ENCODE peak calls at places on chromosomes 13 and 19, in six cellular contexts. One of them, this sample, is unnamed.

GRCh38 chr13:57073983-57074382 is 66.7 kb upstream of the PRR20A start:
- DNase-seq in esophagus squamous epithelium: no peak
- DNase-seq in cardiac fibroblast: no peak
- DNase-seq in nephron progenitor cell: no peak
- DNase-seq in stomach: no peak
- DNase-seq in NB4: no peak
- DNase-seq in this sample: no peak

GRCh38 chr13:72565893-72566292 is 161.5 kb downstream of the MZT1 start:
- DNase-seq in cardiac fibroblast: peak
- DNase-seq in esophagus squamous epithelium: no peak
- DNase-seq in NB4: peak
- DNase-seq in stomach: no peak
- DNase-seq in nephron progenitor cell: peak
- DNase-seq in this sample: no peak

GRCh38 chr19:30087381-30088138 is 145.5 kb downstream of the URI1 start:
- DNase-seq in nephron progenitor cell: no peak
- DNase-seq in NB4: no peak
- DNase-seq in cardiac fibroblast: no peak
- DNase-seq in stomach: no peak
- DNase-seq in esophagus squamous epithelium: no peak
- DNase-seq in this sample: no peak

GRCh38 chr19:46447824-46448223 is 19.1 kb upstream of the PNMA8C start:
- DNase-seq in cardiac fibroblast: no peak
- DNase-seq in NB4: no peak
- DNase-seq in nephron progenitor cell: no peak
- DNase-seq in esophagus squamous epithelium: no peak
- DNase-seq in stomach: no peak
- DNase-seq in this sample: no peak

GRCh38 chr19:38951187-38951586 is 20.4 kb downstream of the MRPS12 start:
- DNase-seq in stomach: no peak
- DNase-seq in esophagus squamous epithelium: no peak
- DNase-seq in NB4: no peak
- DNase-seq in cardiac fibroblast: no peak
- DNase-seq in nephron progenitor cell: no peak
- DNase-seq in this sample: no peak

GRCh38 chr19:15841875-15842569 is 26.6 kb upstream of the OR10H1 start:
- DNase-seq in stomach: no peak
- DNase-seq in cardiac fibroblast: no peak
- DNase-seq in NB4: peak
- DNase-seq in esophagus squamous epithelium: no peak
- DNase-seq in nephron progenitor cell: no peak
- DNase-seq in this sample: no peak

GRCh38 chr19:22882797-22883196 is 50.7 kb downstream of the ZNF723 start:
- DNase-seq in esophagus squamous epithelium: no peak
- DNase-seq in stomach: no peak
- DNase-seq in nephron progenitor cell: no peak
- DNase-seq in cardiac fibroblast: peak
- DNase-seq in NB4: peak
- DNase-seq in this sample: no peak

GRCh38 chr13:71758823-71759222 is 108.2 kb downstream of the DACH1 start:
- DNase-seq in stomach: no peak
- DNase-seq in NB4: no peak
- DNase-seq in nephron progenitor cell: peak
- DNase-seq in cardiac fibroblast: peak
- DNase-seq in esophagus squamous epithelium: no peak
- DNase-seq in this sample: no peak

GRCh38 chr13:107216046-107216715 is 648.2 kb upstream of the ARGLU1 start:
- DNase-seq in stomach: no peak
- DNase-seq in nephron progenitor cell: no peak
- DNase-seq in NB4: no peak
- DNase-seq in esophagus squamous epithelium: no peak
- DNase-seq in cardiac fibroblast: no peak
- DNase-seq in this sample: no peak

GRCh38 chr19:12947702-12948596 is 2.3 kb downstream of the RAD23A start:
- DNase-seq in stomach: peak
- DNase-seq in esophagus squamous epithelium: no peak
- DNase-seq in NB4: no peak
- DNase-seq in cardiac fibroblast: no peak
- DNase-seq in nephron progenitor cell: no peak
- DNase-seq in this sample: no peak

GRCh38 chr19:17680235-17680722 is 7.9 kb downstream of the UNC13A start:
- DNase-seq in nephron progenitor cell: peak
- DNase-seq in NB4: peak
- DNase-seq in stomach: peak
- DNase-seq in cardiac fibroblast: peak
- DNase-seq in esophagus squamous epithelium: no peak
- DNase-seq in this sample: peak

GRCh38 chr19:39969681-39970423 is 1.1 kb upstream of the PSMC4 start:
- DNase-seq in stomach: peak
- DNase-seq in nephron progenitor cell: no peak
- DNase-seq in NB4: no peak
- DNase-seq in esophagus squamous epithelium: no peak
- DNase-seq in cardiac fibroblast: peak
- DNase-seq in this sample: no peak

GRCh38 chr19:47729468-47729798 is 15.9 kb upstream of the NOP53 start:
- DNase-seq in cardiac fibroblast: peak
- DNase-seq in NB4: peak
- DNase-seq in stomach: peak
- DNase-seq in nephron progenitor cell: no peak
- DNase-seq in esophagus squamous epithelium: no peak
- DNase-seq in this sample: peak

GRCh38 chr19:7140137-7140536 is 70.6 kb downstream of the ZNF557 start:
- DNase-seq in esophagus squamous epithelium: no peak
- DNase-seq in nephron progenitor cell: no peak
- DNase-seq in NB4: no peak
- DNase-seq in stomach: no peak
- DNase-seq in cardiac fibroblast: no peak
- DNase-seq in this sample: no peak

GRCh38 chr19:17424743-17425365 is 5.0 kb downstream of the MVB12A start:
- DNase-seq in esophagus squamous epithelium: no peak
- DNase-seq in nephron progenitor cell: peak
- DNase-seq in NB4: peak
- DNase-seq in stomach: no peak
- DNase-seq in cardiac fibroblast: peak
- DNase-seq in this sample: no peak

GRCh38 chr19:47158879-47159509 is 28.4 kb downstream of the SAE1 start:
- DNase-seq in NB4: no peak
- DNase-seq in stomach: no peak
- DNase-seq in cardiac fibroblast: peak
- DNase-seq in nephron progenitor cell: no peak
- DNase-seq in esophagus squamous epithelium: no peak
- DNase-seq in this sample: no peak

GRCh38 chr13:50617134-50617721 is 226.3 kb downstream of the DLEU7 start:
- DNase-seq in NB4: peak
- DNase-seq in stomach: no peak
- DNase-seq in cardiac fibroblast: peak
- DNase-seq in nephron progenitor cell: no peak
- DNase-seq in esophagus squamous epithelium: no peak
- DNase-seq in this sample: no peak

GRCh38 chr19:21314676-21315075 is 14.5 kb downstream of the ZNF708 start:
- DNase-seq in NB4: peak
- DNase-seq in nephron progenitor cell: no peak
- DNase-seq in esophagus squamous epithelium: no peak
- DNase-seq in stomach: no peak
- DNase-seq in cardiac fibroblast: peak
- DNase-seq in this sample: no peak

GRCh38 chr19:10719466-10719961 is 1.6 kb downstream of the DNM2 start:
- DNase-seq in cardiac fibroblast: no peak
- DNase-seq in nephron progenitor cell: no peak
- DNase-seq in stomach: no peak
- DNase-seq in esophagus squamous epithelium: no peak
- DNase-seq in NB4: peak
- DNase-seq in this sample: no peak

GRCh38 chr19:802497-802887 is 5.2 kb downstream of the PTBP1 start:
- DNase-seq in NB4: no peak
- DNase-seq in esophagus squamous epithelium: no peak
- DNase-seq in nephron progenitor cell: peak
- DNase-seq in cardiac fibroblast: no peak
- DNase-seq in stomach: no peak
- DNase-seq in this sample: no peak

GRCh38 chr19:5947435-5947834 is 30.5 kb downstream of the RANBP3 start:
- DNase-seq in cardiac fibroblast: peak
- DNase-seq in stomach: peak
- DNase-seq in nephron progenitor cell: no peak
- DNase-seq in NB4: no peak
- DNase-seq in esophagus squamous epithelium: no peak
- DNase-seq in this sample: no peak

GRCh38 chr13:101767096-101767495 is 314.6 kb downstream of the ITGBL1 start:
- DNase-seq in nephron progenitor cell: no peak
- DNase-seq in esophagus squamous epithelium: no peak
- DNase-seq in NB4: no peak
- DNase-seq in stomach: no peak
- DNase-seq in cardiac fibroblast: no peak
- DNase-seq in this sample: no peak

GRCh38 chr13:94674609-94675348 is 37.6 kb downstream of the SOX21 start:
- DNase-seq in esophagus squamous epithelium: no peak
- DNase-seq in nephron progenitor cell: peak
- DNase-seq in stomach: peak
- DNase-seq in NB4: peak
- DNase-seq in cardiac fibroblast: peak
- DNase-seq in this sample: peak

GRCh38 chr13:41720839-41721561 is 239.9 kb downstream of the VWA8 start:
- DNase-seq in stomach: no peak
- DNase-seq in cardiac fibroblast: no peak
- DNase-seq in NB4: no peak
- DNase-seq in esophagus squamous epithelium: no peak
- DNase-seq in nephron progenitor cell: no peak
- DNase-seq in this sample: peak

GRCh38 chr19:45498411-45499195 is at the start of gene PPM1N:
- DNase-seq in stomach: no peak
- DNase-seq in nephron progenitor cell: peak
- DNase-seq in NB4: peak
- DNase-seq in esophagus squamous epithelium: no peak
- DNase-seq in cardiac fibroblast: peak
- DNase-seq in this sample: peak

GRCh38 chr19:18763674-18764590 is 27.2 kb downstream of the COMP start:
- DNase-seq in cardiac fibroblast: peak
- DNase-seq in stomach: no peak
- DNase-seq in nephron progenitor cell: no peak
- DNase-seq in NB4: no peak
- DNase-seq in esophagus squamous epithelium: no peak
- DNase-seq in this sample: no peak

GRCh38 chr19:44949550-44949949 is 3.7 kb downstream of the APOC2 start:
- DNase-seq in esophagus squamous epithelium: no peak
- DNase-seq in NB4: no peak
- DNase-seq in stomach: no peak
- DNase-seq in cardiac fibroblast: no peak
- DNase-seq in nephron progenitor cell: no peak
- DNase-seq in this sample: no peak

GRCh38 chr19:48962029-48962848 is 2.9 kb upstream of the FTL start:
- DNase-seq in stomach: peak
- DNase-seq in NB4: peak
- DNase-seq in esophagus squamous epithelium: no peak
- DNase-seq in cardiac fibroblast: peak
- DNase-seq in nephron progenitor cell: no peak
- DNase-seq in this sample: peak

DNA sequence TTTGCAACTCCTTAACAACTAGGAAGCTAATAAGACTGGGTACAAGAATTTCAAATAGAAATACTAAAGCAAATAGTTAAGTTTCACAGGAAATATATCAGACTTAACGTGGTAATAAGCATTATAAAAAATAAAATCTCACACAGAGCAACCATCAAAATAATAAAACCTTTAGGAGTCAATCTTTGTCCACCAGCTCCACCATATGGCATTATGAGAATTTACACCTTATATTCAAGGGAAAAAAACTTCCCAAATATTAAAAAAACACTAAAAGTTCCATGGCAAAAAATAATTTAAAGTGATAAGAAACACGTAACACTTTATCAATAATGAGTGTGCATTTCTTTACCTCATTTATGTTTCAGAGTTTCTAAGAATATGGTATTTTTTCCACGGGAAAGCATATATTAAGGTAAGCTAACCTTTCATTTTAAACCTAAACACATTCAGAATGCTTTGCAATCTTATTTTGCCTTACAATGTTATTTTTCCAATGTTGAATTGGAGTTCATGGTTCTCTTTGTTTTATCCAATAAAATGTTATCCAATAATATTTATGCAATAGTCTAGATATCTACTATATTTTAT is 423.2 kb upstream of the SGCG start:
- DNase-seq in stomach: no peak
- DNase-seq in esophagus squamous epithelium: no peak
- DNase-seq in nephron progenitor cell: no peak
- DNase-seq in cardiac fibroblast: peak
- DNase-seq in NB4: peak
- DNase-seq in this sample: no peak
- TF ChIP-seq CTCF in stomach: no peak
- TF ChIP-seq CTCF in esophagus squamous epithelium: no peak
- TF ChIP-seq CTCF in nephron progenitor cell: peak
- TF ChIP-seq CTCF in cardiac fibroblast: no peak
- TF ChIP-seq CTCF in NB4: no peak
- TF ChIP-seq CTCF in this sample: no peak

GRCh38 chr19:43766755-43767043 is 11.9 kb upstream of the SMG9 start:
- DNase-seq in NB4: no peak
- DNase-seq in nephron progenitor cell: no peak
- DNase-seq in cardiac fibroblast: no peak
- DNase-seq in stomach: no peak
- DNase-seq in esophagus squamous epithelium: no peak
- DNase-seq in this sample: no peak
- TF ChIP-seq CTCF in NB4: no peak
- TF ChIP-seq CTCF in nephron progenitor cell: peak
- TF ChIP-seq CTCF in cardiac fibroblast: no peak
- TF ChIP-seq CTCF in stomach: no peak
- TF ChIP-seq CTCF in esophagus squamous epithelium: no peak
- TF ChIP-seq CTCF in this sample: no peak

DNA sequence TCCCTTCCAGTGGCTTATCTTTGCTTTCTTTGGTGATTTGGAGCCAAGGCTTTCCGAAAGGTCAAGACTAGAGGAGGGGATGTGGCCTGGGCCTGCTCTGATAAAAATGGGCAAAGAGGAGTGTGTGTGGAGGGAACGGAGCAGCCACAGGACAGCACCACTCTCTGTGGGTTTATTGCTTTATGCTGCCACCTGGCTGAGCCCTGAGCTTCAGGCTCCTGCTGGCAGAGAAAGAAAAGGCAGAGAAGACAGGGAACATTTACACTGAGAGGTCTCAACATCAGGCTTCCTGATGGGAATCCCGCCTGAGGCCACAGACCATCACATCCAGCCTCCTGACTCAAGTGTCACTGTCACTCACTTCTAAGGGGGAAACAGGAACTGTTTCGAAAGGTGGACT is 9.2 kb upstream of the GSX1 start:
- DNase-seq in NB4: no peak
- DNase-seq in nephron progenitor cell: no peak
- DNase-seq in cardiac fibroblast: no peak
- DNase-seq in esophagus squamous epithelium: no peak
- DNase-seq in stomach: no peak
- DNase-seq in this sample: no peak
- TF ChIP-seq CTCF in NB4: no peak
- TF ChIP-seq CTCF in nephron progenitor cell: no peak
- TF ChIP-seq CTCF in cardiac fibroblast: peak
- TF ChIP-seq CTCF in esophagus squamous epithelium: peak
- TF ChIP-seq CTCF in stomach: no peak
- TF ChIP-seq CTCF in this sample: no peak

DNA sequence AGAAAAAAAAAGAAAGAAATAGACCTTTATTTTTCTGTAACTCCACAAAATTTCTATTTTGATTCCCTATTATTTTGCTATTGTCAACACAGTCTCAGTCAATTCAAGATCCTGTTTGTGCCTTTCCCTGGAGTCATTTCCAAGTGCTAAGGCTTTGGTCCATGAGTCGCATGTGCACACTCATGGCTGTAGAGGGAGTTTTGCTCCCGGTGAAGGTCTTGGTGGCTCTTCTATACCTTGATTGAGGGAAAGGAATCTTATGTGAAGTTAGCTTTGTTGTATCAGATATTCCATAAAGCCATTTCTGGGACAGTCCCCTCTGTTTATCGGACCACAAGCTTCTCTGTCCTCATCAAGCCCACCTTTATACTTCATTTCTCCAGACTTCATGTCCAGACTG is 58.7 kb upstream of the ALOX5AP start:
- DNase-seq in stomach: no peak
- DNase-seq in cardiac fibroblast: peak
- DNase-seq in esophagus squamous epithelium: no peak
- DNase-seq in nephron progenitor cell: no peak
- DNase-seq in NB4: peak
- DNase-seq in this sample: no peak
- TF ChIP-seq CTCF in stomach: no peak
- TF ChIP-seq CTCF in cardiac fibroblast: peak
- TF ChIP-seq CTCF in esophagus squamous epithelium: no peak
- TF ChIP-seq CTCF in nephron progenitor cell: peak
- TF ChIP-seq CTCF in NB4: peak
- TF ChIP-seq CTCF in this sample: no peak

This sample was measured in Calu3.